ENCODE peak calls at places on chromosomes 11 and 22, in seven cellular contexts. W is mammary epithelial cell, E is heart left ventricle, U is ovary, O is MM.1S, Q is AG04450, N is astrocyte. H is an unnamed sample.

GRCh38 chr22:46062232-46062615 is 85.3 kb upstream of the WNT7B start:
- DNase-seq in W (no peak), E (no peak), U (no peak), O (no peak), Q (no peak), N (no peak), H (no peak)

GRCh38 chr11:71519546-71519945 is 7.5 kb upstream of the KRTAP5-7 start:
- DNase-seq in W (no peak), E (no peak), U (no peak), O (no peak), Q (no peak), N (no peak), H (no peak)

GRCh38 chr11:103842795-103843194 is 193.6 kb upstream of the DDI1 start:
- DNase-seq in W (no peak), E (no peak), U (no peak), O (no peak), Q (peak; percentile 72), N (peak; percentile 89), H (no peak)

GRCh38 chr11:112401036-112401769 is 140.5 kb upstream of the PLET1 start:
- DNase-seq in W (peak; percentile 12), E (no peak), U (no peak), O (no peak), Q (no peak), N (no peak), H (no peak)

GRCh38 chr11:73322986-73323306 is 14.9 kb downstream of the ARHGEF17 start:
- DNase-seq in W (no peak), E (no peak), U (no peak), O (no peak), Q (no peak), N (no peak), H (no peak)

GRCh38 chr11:134864233-134864967 is 452.4 kb upstream of the B3GAT1 start:
- DNase-seq in W (no peak), E (no peak), U (no peak), O (no peak), Q (no peak), N (no peak), H (no peak)

GRCh38 chr22:19806213-19807160 is 45.9 kb downstream of the TBX1 start:
- DNase-seq in W (peak; percentile 86), E (peak; percentile 54), U (peak; percentile 22), O (no peak), Q (no peak), N (peak; percentile 23), H (peak; percentile 66)

GRCh38 chr22:23012081-23012622 is 58.2 kb upstream of the GNAZ start:
- DNase-seq in W (no peak), E (no peak), U (no peak), O (peak; percentile 8), Q (no peak), N (no peak), H (no peak)

GRCh38 chr22:21754523-21755128 is 19.0 kb upstream of the YPEL1 start:
- DNase-seq in W (no peak), E (no peak), U (peak; percentile 50), O (no peak), Q (no peak), N (no peak), H (no peak)

GRCh38 chr11:58867556-58867955 is 23.1 kb upstream of the GLYATL2 start:
- DNase-seq in W (peak; percentile 53), E (no peak), U (no peak), O (no peak), Q (no peak), N (no peak), H (no peak)

GRCh38 chr11:63917685-63918523 is 940 bp upstream of the RCOR2 start:
- DNase-seq in W (no peak), E (peak; percentile 88), U (peak; percentile 65), O (peak; percentile 13), Q (no peak), N (no peak), H (no peak)

GRCh38 chr11:117931971-117932370 is 2.8 kb upstream of the TMPRSS13 start:
- DNase-seq in W (no peak), E (no peak), U (no peak), O (no peak), Q (no peak), N (no peak), H (no peak)

GRCh38 chr22:42742940-42743339 is 22.3 kb upstream of the A4GALT start:
- DNase-seq in W (no peak), E (peak; percentile 73), U (no peak), O (no peak), Q (no peak), N (no peak), H (no peak)

GRCh38 chr22:23970816-23971482 is 3.3 kb downstream of the DDT start:
- DNase-seq in W (no peak), E (no peak), U (no peak), O (no peak), Q (no peak), N (no peak), H (no peak)

GRCh38 chr11:34174411-34175041 is 69.1 kb downstream of the NAT10 start:
- DNase-seq in W (peak; percentile 61), E (peak; percentile 93), U (peak; percentile 88), O (peak; percentile 79), Q (no peak), N (no peak), H (no peak)

GRCh38 chr11:92978226-92979111 is 9.0 kb downstream of the MTNR1B start:
- DNase-seq in W (peak; percentile 52), E (no peak), U (no peak), O (no peak), Q (no peak), N (no peak), H (no peak)

GRCh38 chr11:64344721-64345120 is 4.7 kb downstream of the CCDC88B start:
- DNase-seq in W (no peak), E (no peak), U (no peak), O (no peak), Q (no peak), N (no peak), H (no peak)

GRCh38 chr11:112805658-112806057 is 155.6 kb upstream of the NCAM1 start:
- DNase-seq in W (no peak), E (no peak), U (no peak), O (no peak), Q (no peak), N (no peak), H (no peak)

GRCh38 chr22:22219140-22219996 is 25.2 kb upstream of the VPREB1 start:
- DNase-seq in W (no peak), E (no peak), U (no peak), O (no peak), Q (no peak), N (no peak), H (no peak)

GRCh38 chr11:11584446-11584810 is 37.4 kb downstream of the GALNT18 start:
- DNase-seq in W (peak; percentile 97), E (no peak), U (no peak), O (no peak), Q (peak; percentile 87), N (peak; percentile 94), H (peak; percentile 90)

GRCh38 chr22:29383740-29384139 is 4.6 kb downstream of the AP1B1 start:
- DNase-seq in W (no peak), E (no peak), U (no peak), O (no peak), Q (no peak), N (no peak), H (no peak)
- H3K27ac ChIP-seq in W (no peak overlapping the region), E (no peak overlapping the region), U (no peak overlapping the region), O (no peak overlapping the region), Q (no peak overlapping the region), N (no peak overlapping the region), H (no peak overlapping the region)

DNA sequence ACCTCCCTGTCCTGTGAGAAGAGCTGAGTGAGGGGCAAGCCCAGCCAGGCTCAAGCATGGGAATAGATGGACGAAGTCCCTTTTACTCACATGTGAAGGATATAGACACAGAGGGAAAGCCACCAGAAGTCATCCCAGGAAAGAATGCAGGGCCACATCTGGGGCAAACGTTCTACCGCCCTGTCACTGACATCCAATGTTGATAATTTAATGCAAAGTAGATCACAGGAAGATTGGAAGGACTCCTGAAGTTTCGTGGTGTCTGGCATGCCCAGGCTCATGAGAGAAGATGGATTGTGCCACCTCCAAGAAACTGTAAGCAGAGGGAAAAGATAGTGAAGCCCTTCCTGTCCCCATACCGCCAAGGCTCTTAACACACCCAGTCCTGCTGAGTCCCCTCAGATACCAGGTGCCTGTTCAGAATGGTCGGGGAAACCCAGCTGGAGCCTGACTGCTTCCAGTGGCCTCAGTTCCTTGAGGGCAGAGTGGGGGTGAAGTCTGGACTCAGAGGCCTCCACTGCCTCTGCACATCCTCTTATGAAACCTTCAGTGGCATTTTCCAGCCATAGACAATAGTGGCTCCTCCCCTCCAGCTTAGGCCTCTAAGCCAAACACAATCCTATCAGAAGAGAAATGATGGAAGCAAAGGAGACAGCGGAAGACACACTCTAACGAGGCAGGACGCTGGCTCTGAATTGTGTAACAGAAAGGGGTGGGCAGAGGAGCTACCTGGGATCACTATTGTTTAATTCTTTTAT is 7.5 kb upstream of the STK33 start:
- DNase-seq in W (no peak), E (no peak), U (no peak), O (no peak), Q (no peak), N (no peak), H (no peak)
- H3K27ac ChIP-seq in W (no peak overlapping the region), E (no peak overlapping the region), U (no peak overlapping the region), O (no peak overlapping the region), Q (no peak overlapping the region), N (no peak overlapping the region), H (no peak overlapping the region)

DNA sequence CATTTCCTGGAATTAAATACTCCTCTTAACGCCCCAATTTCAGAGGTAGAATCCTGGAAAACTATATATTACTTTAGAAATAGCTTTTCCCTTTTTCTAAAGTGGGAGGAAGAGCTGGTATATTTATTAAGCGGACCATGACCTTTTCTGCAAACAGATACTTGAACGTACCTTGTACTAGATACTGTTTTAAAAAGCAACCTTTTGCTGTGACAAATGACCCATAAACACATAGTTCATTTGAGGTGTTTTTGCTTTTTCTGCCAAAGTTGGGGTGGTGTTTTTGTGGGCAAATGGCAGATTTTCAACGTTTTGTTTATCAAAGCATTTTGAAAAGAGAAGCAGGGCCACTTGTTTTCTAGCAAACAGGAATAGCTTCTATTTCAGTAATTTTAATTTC is 2.2 kb downstream of the FBXO7 start:
- DNase-seq in W (no peak), E (no peak), U (no peak), O (no peak), Q (no peak), N (no peak), H (no peak)
- H3K27ac ChIP-seq in W (peak overlapping the region; percentile 87), E (no peak overlapping the region), U (peak overlapping the region; percentile 97), O (no peak overlapping the region), Q (no peak overlapping the region), N (no peak overlapping the region), H (no peak overlapping the region)

DNA sequence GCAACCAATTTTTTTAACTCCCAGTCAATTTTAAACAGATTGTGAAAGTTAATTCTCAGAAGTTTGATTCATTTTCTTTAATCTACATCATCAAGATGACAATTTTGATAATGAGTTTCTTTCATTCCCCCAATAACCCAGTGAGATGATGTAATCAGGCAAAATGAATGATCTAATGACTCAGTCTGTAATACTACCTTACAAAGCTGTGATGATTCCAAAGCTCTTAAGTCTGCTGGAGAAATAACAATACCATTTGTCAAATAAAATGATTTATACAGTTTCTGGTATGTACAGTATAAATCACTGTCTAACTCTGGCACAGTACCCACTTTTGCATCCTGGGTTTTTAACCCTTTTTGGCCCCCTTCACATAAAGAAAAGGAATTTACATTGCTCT is 4.4 kb upstream of the AKIP1 start:
- DNase-seq in W (peak; percentile 92), E (no peak), U (no peak), O (no peak), Q (no peak), N (peak; percentile 96), H (peak; percentile 88)
- H3K27ac ChIP-seq in W (peak overlapping the region; percentile 79), E (no peak overlapping the region), U (no peak overlapping the region), O (no peak overlapping the region), Q (no peak overlapping the region), N (peak overlapping the region; percentile 81), H (peak overlapping the region; percentile 95)

GRCh38 chr11:46378811-46379482 is 2.5 kb upstream of the MDK start:
- DNase-seq in W (no peak), E (peak; percentile 51), U (no peak), O (no peak), Q (no peak), N (no peak), H (no peak)
- H3K27ac ChIP-seq in W (no peak overlapping the region), E (no peak overlapping the region), U (peak overlapping the region; percentile 98), O (no peak overlapping the region), Q (no peak overlapping the region), N (no peak overlapping the region), H (no peak overlapping the region)